ENCODE peak calls at places on chromosome 1, in eight cellular contexts. One of them, this sample, is unnamed.

GRCh38 chr1:98903726-98904125 is 100.9 kb downstream of the PLPPR5 start:
- DNase-seq in left cardiac atrium: no peak
- DNase-seq in activated T-cell treated with anti-CD3 and anti-CD28 coated beads for 1 hour: no peak
- DNase-seq in COR-L47: no peak
- DNase-seq in activated T-helper 1 cell treated with anti-CD3 and anti-CD28 coated beads, Interleukin-12 subunit alpha, Interleukin-12 subunit beta, Interleukin-2, Interleukin-4 antibody, amounts not matched to agents 30 ng/mL and 10 ng/mL and 1 ng/mL, durations not matched to agents 14 hours and 24 hours and 36 hours: no peak
- DNase-seq in fibroblast of lung: peak
- DNase-seq in HCT116: no peak
- DNase-seq in NCI-H1417: no peak
- DNase-seq in this sample: no peak

GRCh38 chr1:150548632-150549495 is at the start of gene ADAMTSL4:
- DNase-seq in fibroblast of lung: peak
- DNase-seq in activated T-cell treated with anti-CD3 and anti-CD28 coated beads for 1 hour: no peak
- DNase-seq in HCT116: no peak
- DNase-seq in NCI-H1417: peak
- DNase-seq in activated T-helper 1 cell treated with anti-CD3 and anti-CD28 coated beads, Interleukin-12 subunit alpha, Interleukin-12 subunit beta, Interleukin-2, Interleukin-4 antibody, amounts not matched to agents 30 ng/mL and 10 ng/mL and 1 ng/mL, durations not matched to agents 14 hours and 24 hours and 36 hours: no peak
- DNase-seq in COR-L47: peak
- DNase-seq in left cardiac atrium: no peak
- DNase-seq in this sample: peak

GRCh38 chr1:197144570-197145325 is 1.7 kb downstream of the ASPM start:
- DNase-seq in NCI-H1417: peak
- DNase-seq in left cardiac atrium: no peak
- DNase-seq in fibroblast of lung: peak
- DNase-seq in activated T-cell treated with anti-CD3 and anti-CD28 coated beads for 1 hour: no peak
- DNase-seq in HCT116: no peak
- DNase-seq in activated T-helper 1 cell treated with anti-CD3 and anti-CD28 coated beads, Interleukin-12 subunit alpha, Interleukin-12 subunit beta, Interleukin-2, Interleukin-4 antibody, amounts not matched to agents 30 ng/mL and 10 ng/mL and 1 ng/mL, durations not matched to agents 14 hours and 24 hours and 36 hours: no peak
- DNase-seq in COR-L47: no peak
- DNase-seq in this sample: no peak

GRCh38 chr1:27979859-27980201 is 20.1 kb downstream of the XKR8 start:
- DNase-seq in activated T-helper 1 cell treated with anti-CD3 and anti-CD28 coated beads, Interleukin-12 subunit alpha, Interleukin-12 subunit beta, Interleukin-2, Interleukin-4 antibody, amounts not matched to agents 30 ng/mL and 10 ng/mL and 1 ng/mL, durations not matched to agents 14 hours and 24 hours and 36 hours: no peak
- DNase-seq in NCI-H1417: no peak
- DNase-seq in COR-L47: no peak
- DNase-seq in left cardiac atrium: no peak
- DNase-seq in HCT116: no peak
- DNase-seq in activated T-cell treated with anti-CD3 and anti-CD28 coated beads for 1 hour: no peak
- DNase-seq in fibroblast of lung: no peak
- DNase-seq in this sample: no peak

GRCh38 chr1:3271866-3272265 is 182.6 kb upstream of the ARHGEF16 start:
- DNase-seq in activated T-cell treated with anti-CD3 and anti-CD28 coated beads for 1 hour: no peak
- DNase-seq in left cardiac atrium: no peak
- DNase-seq in activated T-helper 1 cell treated with anti-CD3 and anti-CD28 coated beads, Interleukin-12 subunit alpha, Interleukin-12 subunit beta, Interleukin-2, Interleukin-4 antibody, amounts not matched to agents 30 ng/mL and 10 ng/mL and 1 ng/mL, durations not matched to agents 14 hours and 24 hours and 36 hours: no peak
- DNase-seq in HCT116: no peak
- DNase-seq in COR-L47: peak
- DNase-seq in fibroblast of lung: no peak
- DNase-seq in NCI-H1417: no peak
- DNase-seq in this sample: no peak

GRCh38 chr1:172906778-172907592 is 143.8 kb downstream of the TNFSF18 start:
- DNase-seq in HCT116: peak
- DNase-seq in activated T-cell treated with anti-CD3 and anti-CD28 coated beads for 1 hour: no peak
- DNase-seq in left cardiac atrium: no peak
- DNase-seq in activated T-helper 1 cell treated with anti-CD3 and anti-CD28 coated beads, Interleukin-12 subunit alpha, Interleukin-12 subunit beta, Interleukin-2, Interleukin-4 antibody, amounts not matched to agents 30 ng/mL and 10 ng/mL and 1 ng/mL, durations not matched to agents 14 hours and 24 hours and 36 hours: no peak
- DNase-seq in fibroblast of lung: peak
- DNase-seq in NCI-H1417: no peak
- DNase-seq in COR-L47: no peak
- DNase-seq in this sample: no peak

GRCh38 chr1:78226784-78227183 is 181.0 kb downstream of the GIPC2 start:
- DNase-seq in COR-L47: no peak
- DNase-seq in activated T-cell treated with anti-CD3 and anti-CD28 coated beads for 1 hour: no peak
- DNase-seq in NCI-H1417: no peak
- DNase-seq in left cardiac atrium: no peak
- DNase-seq in fibroblast of lung: no peak
- DNase-seq in activated T-helper 1 cell treated with anti-CD3 and anti-CD28 coated beads, Interleukin-12 subunit alpha, Interleukin-12 subunit beta, Interleukin-2, Interleukin-4 antibody, amounts not matched to agents 30 ng/mL and 10 ng/mL and 1 ng/mL, durations not matched to agents 14 hours and 24 hours and 36 hours: no peak
- DNase-seq in HCT116: no peak
- DNase-seq in this sample: no peak

GRCh38 chr1:58718435-58718834 is 18.6 kb upstream of the MYSM1 start:
- DNase-seq in HCT116: no peak
- DNase-seq in activated T-cell treated with anti-CD3 and anti-CD28 coated beads for 1 hour: no peak
- DNase-seq in fibroblast of lung: no peak
- DNase-seq in NCI-H1417: peak
- DNase-seq in COR-L47: no peak
- DNase-seq in activated T-helper 1 cell treated with anti-CD3 and anti-CD28 coated beads, Interleukin-12 subunit alpha, Interleukin-12 subunit beta, Interleukin-2, Interleukin-4 antibody, amounts not matched to agents 30 ng/mL and 10 ng/mL and 1 ng/mL, durations not matched to agents 14 hours and 24 hours and 36 hours: no peak
- DNase-seq in left cardiac atrium: no peak
- DNase-seq in this sample: no peak

GRCh38 chr1:172145231-172145651 is 275.2 kb upstream of the C1orf105 start:
- DNase-seq in NCI-H1417: no peak
- DNase-seq in activated T-cell treated with anti-CD3 and anti-CD28 coated beads for 1 hour: no peak
- DNase-seq in HCT116: no peak
- DNase-seq in fibroblast of lung: peak
- DNase-seq in left cardiac atrium: no peak
- DNase-seq in COR-L47: no peak
- DNase-seq in activated T-helper 1 cell treated with anti-CD3 and anti-CD28 coated beads, Interleukin-12 subunit alpha, Interleukin-12 subunit beta, Interleukin-2, Interleukin-4 antibody, amounts not matched to agents 30 ng/mL and 10 ng/mL and 1 ng/mL, durations not matched to agents 14 hours and 24 hours and 36 hours: no peak
- DNase-seq in this sample: no peak

GRCh38 chr1:91546876-91547275 is 46.2 kb downstream of the CDC7 start:
- DNase-seq in activated T-cell treated with anti-CD3 and anti-CD28 coated beads for 1 hour: no peak
- DNase-seq in left cardiac atrium: no peak
- DNase-seq in NCI-H1417: no peak
- DNase-seq in HCT116: no peak
- DNase-seq in fibroblast of lung: no peak
- DNase-seq in activated T-helper 1 cell treated with anti-CD3 and anti-CD28 coated beads, Interleukin-12 subunit alpha, Interleukin-12 subunit beta, Interleukin-2, Interleukin-4 antibody, amounts not matched to agents 30 ng/mL and 10 ng/mL and 1 ng/mL, durations not matched to agents 14 hours and 24 hours and 36 hours: no peak
- DNase-seq in COR-L47: no peak
- DNase-seq in this sample: peak

GRCh38 chr1:212488436-212489283 is 55.9 kb downstream of the NENF start:
- DNase-seq in activated T-helper 1 cell treated with anti-CD3 and anti-CD28 coated beads, Interleukin-12 subunit alpha, Interleukin-12 subunit beta, Interleukin-2, Interleukin-4 antibody, amounts not matched to agents 30 ng/mL and 10 ng/mL and 1 ng/mL, durations not matched to agents 14 hours and 24 hours and 36 hours: peak
- DNase-seq in COR-L47: peak
- DNase-seq in activated T-cell treated with anti-CD3 and anti-CD28 coated beads for 1 hour: no peak
- DNase-seq in fibroblast of lung: peak
- DNase-seq in HCT116: no peak
- DNase-seq in NCI-H1417: peak
- DNase-seq in left cardiac atrium: peak
- DNase-seq in this sample: no peak